ENCODE peak calls at places on chromosomes 13 and 19, in four cellular contexts. Z is ascending aorta, K is astrocyte of the spinal cord, N is tibial artery. P is an unnamed sample.

GRCh38 chr19:27676877-27677276 is 1536.1 kb downstream of the UQCRFS1 start:
- DNase-seq in Z (no peak), K (no peak), N (no peak), P (no peak)

GRCh38 chr13:38697628-38698333 is 10.9 kb downstream of the FREM2 start:
- DNase-seq in Z (no peak), K (no peak), N (no peak), P (no peak)

GRCh38 chr13:114311908-114312307 is 2.4 kb upstream of the CHAMP1 start:
- DNase-seq in Z (no peak), K (no peak), N (no peak), P (no peak)

GRCh38 chr13:73107970-73108369 is 49.2 kb downstream of the KLF5 start:
- DNase-seq in Z (no peak), K (no peak), N (no peak), P (no peak)

GRCh38 chr13:113837554-113838355 is 26.1 kb downstream of the GAS6 start:
- DNase-seq in Z (peak; percentile 97), K (peak; percentile 100), N (peak; percentile 96), P (peak; percentile 84)

GRCh38 chr13:91154954-91155353 is 192.5 kb upstream of the MIR17HG start:
- DNase-seq in Z (no peak), K (no peak), N (peak; percentile 28), P (no peak)

GRCh38 chr13:103539265-103539664 is 473.0 kb upstream of the SLC10A2 start:
- DNase-seq in Z (no peak), K (no peak), N (no peak), P (no peak)

GRCh38 chr19:23002690-23003422 is at the start of gene ZNF728:
- DNase-seq in Z (peak; percentile 84), K (no peak), N (peak; percentile 60), P (peak; percentile 44)

GRCh38 chr13:106599875-106600797 is 32.2 kb upstream of the ARGLU1 start:
- DNase-seq in Z (no peak), K (peak; percentile 89), N (no peak), P (no peak)

GRCh38 chr19:47729468-47729798 is 15.9 kb upstream of the NOP53 start:
- DNase-seq in Z (peak; percentile 93), K (peak; percentile 84), N (peak; percentile 81), P (peak; percentile 87)

GRCh38 chr13:50910483-50910805 is 853 bp downstream of the RNASEH2B start:
- DNase-seq in Z (no peak), K (peak; percentile 50), N (peak; percentile 31), P (no peak)

GRCh38 chr13:110592670-110593069 is 22.7 kb upstream of the NAXD start:
- DNase-seq in Z (no peak), K (no peak), N (no peak), P (no peak)

GRCh38 chr13:25692156-25692555 is 320.4 kb downstream of the ATP8A2 start:
- DNase-seq in Z (no peak), K (no peak), N (no peak), P (no peak)

GRCh38 chr19:33781996-33782395 is 14.7 kb upstream of the KCTD15 start:
- DNase-seq in Z (no peak), K (peak; percentile 27), N (no peak), P (no peak)

GRCh38 chr13:43986395-43986794 is 106.7 kb downstream of the LACC1 start:
- DNase-seq in Z (no peak), K (no peak), N (no peak), P (no peak)

GRCh38 chr19:14916848-14917247 is 24.4 kb upstream of the OR7C2 start:
- DNase-seq in Z (no peak), K (no peak), N (no peak), P (no peak)

GRCh38 chr13:80116107-80116506 is 224.8 kb downstream of the SPRY2 start:
- DNase-seq in Z (no peak), K (peak; percentile 82), N (no peak), P (no peak)

GRCh38 chr19:37931941-37932655 is 25.1 kb downstream of the SIPA1L3 start:
- DNase-seq in Z (peak; percentile 77), K (peak; percentile 78), N (peak; percentile 55), P (peak; percentile 88)

GRCh38 chr19:11675569-11675968 is 63.2 kb downstream of the ZNF823 start:
- DNase-seq in Z (no peak), K (no peak), N (no peak), P (no peak)

GRCh38 chr19:11678504-11678903 is 60.2 kb downstream of the ZNF823 start:
- DNase-seq in Z (no peak), K (no peak), N (no peak), P (no peak)

GRCh38 chr19:11674067-11674492 is 64.7 kb downstream of the ZNF823 start:
- DNase-seq in Z (no peak), K (no peak), N (no peak), P (no peak)

GRCh38 chr19:11673608-11674041 is 65.1 kb downstream of the ZNF823 start:
- DNase-seq in Z (peak; percentile 70), K (peak; percentile 56), N (peak; percentile 67), P (peak; percentile 69)
- H3K4me3 ChIP-seq in Z (peak overlapping the region; percentile 58), K (peak overlapping the region; percentile 40), N (peak overlapping the region; percentile 46), P (peak overlapping the region; percentile 56)

DNA sequence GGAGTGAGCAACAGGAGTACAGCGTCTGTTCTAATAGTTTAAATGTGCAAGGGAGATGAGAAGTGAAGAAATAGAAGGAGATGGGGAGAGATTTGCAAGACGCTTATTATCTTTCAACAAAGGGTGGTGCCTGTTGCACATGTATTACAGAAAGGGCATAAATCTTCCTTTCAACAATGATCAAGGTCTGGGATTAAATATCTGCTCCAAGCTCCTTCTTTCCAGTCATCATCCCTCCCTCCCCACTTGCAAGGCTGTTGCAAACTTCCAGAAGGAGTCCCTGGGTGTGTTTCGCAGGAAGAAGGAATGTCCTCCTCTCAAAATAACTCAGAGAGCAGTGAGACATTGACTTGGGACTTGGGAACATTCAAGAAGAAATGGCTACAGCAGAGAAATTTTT is 63.5 kb upstream of the MYCBP2 start:
- DNase-seq in Z (peak; percentile 66), K (no peak), N (peak; percentile 67), P (no peak)
- H3K4me3 ChIP-seq in Z (no peak overlapping the region), K (no peak overlapping the region), N (no peak overlapping the region), P (no peak overlapping the region)

DNA sequence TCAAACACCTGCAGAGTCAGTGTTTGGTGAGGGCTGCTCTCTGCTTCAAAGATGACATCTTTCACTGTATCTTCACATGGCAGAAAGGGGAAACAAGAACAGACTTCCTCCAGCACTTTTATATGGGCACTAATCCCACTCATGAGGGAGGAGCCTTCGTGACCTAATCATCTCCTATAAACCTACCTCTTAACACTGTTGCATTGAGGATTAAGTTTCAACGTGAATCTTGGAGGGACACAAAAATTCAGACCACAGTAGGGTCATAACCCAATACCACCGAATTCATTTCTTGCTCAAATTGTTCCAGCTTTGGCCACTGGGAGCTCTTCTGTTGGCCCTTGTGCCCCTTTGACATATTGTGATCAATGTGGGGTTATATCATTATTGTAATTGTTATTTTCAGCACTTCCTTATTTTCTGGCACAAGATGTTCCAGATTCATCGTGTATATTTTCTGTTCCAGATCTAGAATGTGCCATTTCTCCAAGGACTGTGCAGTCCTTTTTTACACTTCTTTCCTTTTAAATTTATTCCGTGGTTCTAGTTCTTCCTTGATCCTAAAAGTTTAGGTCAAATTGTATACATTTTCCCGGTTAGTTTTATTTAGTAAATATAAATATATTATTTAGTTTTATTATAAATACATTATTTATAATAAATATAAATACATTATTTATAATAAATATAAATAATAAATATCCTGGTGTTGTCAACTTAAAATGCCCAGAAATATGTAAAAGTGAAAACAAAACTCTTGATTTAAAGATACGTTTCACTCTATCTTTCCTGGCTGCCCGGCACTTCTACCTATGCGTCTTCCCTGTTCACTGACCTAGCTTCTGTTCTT is 35.5 kb upstream of the IGFL4 start:
- DNase-seq in Z (no peak), K (no peak), N (no peak), P (no peak)
- H3K4me3 ChIP-seq in Z (no peak overlapping the region), K (no peak overlapping the region), N (no peak overlapping the region), P (no peak overlapping the region)

GRCh38 chr19:19528721-19529490 is at the start of gene YJEFN3:
- DNase-seq in Z (no peak), K (peak; percentile 44), N (no peak), P (no peak)
- H3K4me3 ChIP-seq in Z (no peak within 1 kb of the TSS), K (no peak within 1 kb of the TSS), N (no peak within 1 kb of the TSS), P (no peak within 1 kb of the TSS)

P was measured in lung.